ENCODE peak calls at places on chromosomes 7 and 10, in eight cellular contexts. H, G, N, K, D, T, Z and S are unnamed samples.
A peak's percentile ranks its signal among the peaks of the same experiment; 100 is the strongest.

GRCh38 chr10:103278862-103279298 is 1.9 kb downstream of the INA start:
- DNase-seq in H (peak; percentile 41), G (peak; percentile 61), N (peak; percentile 88), K (no peak), D (peak; percentile 16), T (peak; percentile 40), Z (no peak), S (no peak)

GRCh38 chr7:25454562-25455031 is 226.3 kb upstream of the NPVF start:
- DNase-seq in H (no peak), G (peak; percentile 31), N (no peak), K (no peak), D (peak; percentile 83), T (no peak), Z (no peak), S (no peak)

GRCh38 chr7:51350195-51350896 is 33.7 kb upstream of the COBL start:
- DNase-seq in H (peak; percentile 92), G (peak; percentile 6), N (peak; percentile 20), K (peak; percentile 51), D (no peak), T (no peak), Z (no peak), S (peak; percentile 15)

GRCh38 chr7:107879400-107880035 is 11.5 kb upstream of the DLD start:
- DNase-seq in H (peak; percentile 70), G (peak; percentile 68), N (peak; percentile 64), K (peak; percentile 52), D (peak; percentile 60), T (peak; percentile 86), Z (peak; percentile 75), S (peak; percentile 55)

GRCh38 chr10:78838141-78838540 is 230.6 kb upstream of the ZMIZ1 start:
- DNase-seq in H (no peak), G (no peak), N (no peak), K (no peak), D (no peak), T (no peak), Z (no peak), S (no peak)

GRCh38 chr10:116993610-116994009 is 11.4 kb downstream of the SHTN1 start:
- DNase-seq in H (no peak), G (no peak), N (no peak), K (no peak), D (no peak), T (no peak), Z (no peak), S (no peak)

GRCh38 chr7:81267508-81267907 is 348.7 kb upstream of the SEMA3C start:
- DNase-seq in H (peak; percentile 64), G (no peak), N (no peak), K (no peak), D (no peak), T (peak; percentile 24), Z (no peak), S (peak; percentile 97)

GRCh38 chr7:91852263-91852741 is 28.2 kb downstream of the MTERF1 start:
- DNase-seq in H (peak; percentile 64), G (no peak), N (no peak), K (no peak), D (peak; percentile 61), T (peak; percentile 48), Z (no peak), S (peak; percentile 83)

GRCh38 chr10:29692121-29692539 is 57.4 kb upstream of the SVIL start:
- DNase-seq in H (no peak), G (no peak), N (no peak), K (no peak), D (no peak), T (peak; percentile 87), Z (no peak), S (peak; percentile 71)

GRCh38 chr7:98211221-98211675 is at the start of gene BHLHA15:
- DNase-seq in H (peak; percentile 52), G (no peak), N (peak; percentile 81), K (no peak), D (peak; percentile 88), T (no peak), Z (peak; percentile 91), S (no peak)

GRCh38 chr7:107592361-107593024 is 12.4 kb downstream of the BCAP29 start:
- DNase-seq in H (no peak), G (peak; percentile 84), N (no peak), K (no peak), D (no peak), T (no peak), Z (no peak), S (no peak)

GRCh38 chr10:7291487-7292113 is 119.2 kb downstream of the SFMBT2 start:
- DNase-seq in H (no peak), G (no peak), N (no peak), K (no peak), D (no peak), T (no peak), Z (no peak), S (no peak)

GRCh38 chr10:48594799-48595198 is 10.1 kb downstream of the ARHGAP22 start:
- DNase-seq in H (no peak), G (no peak), N (peak; percentile 77), K (no peak), D (no peak), T (no peak), Z (no peak), S (no peak)

GRCh38 chr7:50281680-50282445 is 22.7 kb upstream of the IKZF1 start:
- DNase-seq in H (no peak), G (no peak), N (no peak), K (no peak), D (peak; percentile 77), T (no peak), Z (no peak), S (no peak)

GRCh38 chr7:66206116-66206908 is 1.2 kb downstream of the TPST1 start:
- DNase-seq in H (no peak), G (peak; percentile 33), N (no peak), K (no peak), D (no peak), T (no peak), Z (no peak), S (no peak)

GRCh38 chr10:133044502-133044901 is 43.2 kb upstream of the ADGRA1 start:
- DNase-seq in H (no peak), G (no peak), N (no peak), K (no peak), D (no peak), T (no peak), Z (no peak), S (no peak)

GRCh38 chr10:130250127-130250526 is 113.9 kb downstream of the GLRX3 start:
- DNase-seq in H (no peak), G (no peak), N (no peak), K (no peak), D (no peak), T (no peak), Z (no peak), S (no peak)

GRCh38 chr10:70740441-70741288 is 44.5 kb downstream of the TBATA start:
- DNase-seq in H (no peak), G (no peak), N (no peak), K (no peak), D (no peak), T (no peak), Z (no peak), S (peak; percentile 14)

GRCh38 chr7:1716263-1717094 is 46.4 kb downstream of the ELFN1 start:
- DNase-seq in H (peak; percentile 82), G (peak; percentile 35), N (no peak), K (no peak), D (no peak), T (no peak), Z (peak; percentile 86), S (peak; percentile 3)

GRCh38 chr7:118511146-118511545 is 286.6 kb downstream of the ANKRD7 start:
- DNase-seq in H (no peak), G (no peak), N (no peak), K (no peak), D (no peak), T (no peak), Z (no peak), S (no peak)

GRCh38 chr10:95333997-95334792 is 43.4 kb upstream of the PDLIM1 start:
- DNase-seq in H (peak; percentile 94), G (peak; percentile 91), N (no peak), K (no peak), D (no peak), T (peak; percentile 89), Z (no peak), S (peak; percentile 39)

GRCh38 chr7:5625938-5626337 is 155.5 kb downstream of the RNF216 start:
- DNase-seq in H (peak; percentile 38), G (peak; percentile 62), N (no peak), K (peak; percentile 3), D (no peak), T (peak; percentile 35), Z (peak; percentile 36), S (peak; percentile 65)

GRCh38 chr7:34417781-34418180 is 240.2 kb upstream of the NPSR1 start:
- DNase-seq in H (no peak), G (no peak), N (no peak), K (no peak), D (no peak), T (peak; percentile 19), Z (no peak), S (no peak)

GRCh38 chr7:105972276-105972675 is 9.2 kb downstream of the CDHR3 start:
- DNase-seq in H (no peak), G (no peak), N (no peak), K (no peak), D (no peak), T (no peak), Z (no peak), S (no peak)
- H3K9ac ChIP-seq in H (no peak overlapping the region), G (no peak overlapping the region), N (no peak overlapping the region), K (no peak overlapping the region), D (no peak overlapping the region), T (no peak overlapping the region), Z (no peak overlapping the region), S (no peak overlapping the region)

GRCh38 chr7:55078465-55079372 is 59.9 kb downstream of the EGFR start:
- DNase-seq in H (no peak), G (no peak), N (peak; percentile 76), K (no peak), D (no peak), T (no peak), Z (no peak), S (no peak)

GRCh38 chr7:55081854-55082603 is 63.2 kb downstream of the EGFR start:
- DNase-seq in H (no peak), G (peak; percentile 51), N (no peak), K (no peak), D (no peak), T (no peak), Z (no peak), S (no peak)

GRCh38 chr7:55083206-55083605 is 64.4 kb downstream of the EGFR start:
- DNase-seq in H (no peak), G (no peak), N (no peak), K (no peak), D (no peak), T (no peak), Z (no peak), S (no peak)

GRCh38 chr7:55080000-55080629 is 61.3 kb downstream of the EGFR start:
- DNase-seq in H (no peak), G (no peak), N (no peak), K (no peak), D (no peak), T (no peak), Z (no peak), S (no peak)

GRCh38 chr7:55081067-55081853 is 62.4 kb downstream of the EGFR start:
- DNase-seq in H (no peak), G (peak; percentile 28), N (no peak), K (no peak), D (no peak), T (no peak), Z (peak; percentile 62), S (no peak)
- H3K9ac ChIP-seq in H (no peak overlapping the region), G (no peak overlapping the region), N (no peak overlapping the region), K (peak overlapping the region; percentile 16), D (no peak overlapping the region), T (no peak overlapping the region), Z (no peak overlapping the region), S (no peak overlapping the region)

GRCh38 chr7:114554781-114555537 is 140.3 kb downstream of the FOXP2 start:
- DNase-seq in H (peak; percentile 38), G (peak; percentile 40), N (no peak), K (peak; percentile 23), D (no peak), T (no peak), Z (no peak), S (no peak)
- H3K9ac ChIP-seq in H (no peak overlapping the region), G (no peak overlapping the region), N (no peak overlapping the region), K (no peak overlapping the region), D (no peak overlapping the region), T (no peak overlapping the region), Z (no peak overlapping the region), S (no peak overlapping the region)

GRCh38 chr10:33793793-33794192 is 459.3 kb upstream of the NRP1 start:
- DNase-seq in H (no peak), G (no peak), N (no peak), K (no peak), D (no peak), T (no peak), Z (no peak), S (no peak)
- H3K9ac ChIP-seq in H (no peak overlapping the region), G (no peak overlapping the region), N (no peak overlapping the region), K (no peak overlapping the region), D (no peak overlapping the region), T (no peak overlapping the region), Z (no peak overlapping the region), S (no peak overlapping the region)